ENCODE peak calls at places on chromosomes 1 and 21, in four cellular contexts. One of them, this sample, is unnamed.

GRCh38 chr1:10399487-10399917 is 638 bp downstream of the PGD start:
- DNase-seq in AG08395: no peak
- DNase-seq in Calu3: no peak
- DNase-seq in AG09309: no peak
- DNase-seq in this sample: peak

GRCh38 chr1:2088434-2088833 is 38.2 kb downstream of the PRKCZ start:
- DNase-seq in AG09309: no peak
- DNase-seq in AG08395: peak
- DNase-seq in Calu3: no peak
- DNase-seq in this sample: no peak

GRCh38 chr1:51274676-51275075 is 38.6 kb downstream of the RNF11 start:
- DNase-seq in AG08395: no peak
- DNase-seq in Calu3: no peak
- DNase-seq in AG09309: no peak
- DNase-seq in this sample: no peak

GRCh38 chr1:172948457-172948856 is 102.3 kb downstream of the TNFSF18 start:
- DNase-seq in AG09309: peak
- DNase-seq in Calu3: no peak
- DNase-seq in AG08395: peak
- DNase-seq in this sample: no peak

GRCh38 chr1:228088586-228089498 is 6.3 kb downstream of the ARF1 start:
- DNase-seq in AG09309: no peak
- DNase-seq in AG08395: no peak
- DNase-seq in Calu3: no peak
- DNase-seq in this sample: no peak

GRCh38 chr1:21869620-21870121 is 57.6 kb downstream of the LDLRAD2 start:
- DNase-seq in Calu3: peak
- DNase-seq in AG09309: peak
- DNase-seq in AG08395: peak
- DNase-seq in this sample: no peak

GRCh38 chr1:78833491-78833890 is 173.0 kb downstream of the ADGRL4 start:
- DNase-seq in Calu3: peak
- DNase-seq in AG08395: peak
- DNase-seq in AG09309: peak
- DNase-seq in this sample: no peak

GRCh38 chr1:94831636-94832035 is 11.5 kb downstream of the SLC44A3 start:
- DNase-seq in Calu3: no peak
- DNase-seq in AG09309: no peak
- DNase-seq in AG08395: no peak
- DNase-seq in this sample: no peak

GRCh38 chr1:240241278-240241677 is 149.6 kb downstream of the FMN2 start:
- DNase-seq in Calu3: no peak
- DNase-seq in AG09309: no peak
- DNase-seq in AG08395: no peak
- DNase-seq in this sample: no peak

GRCh38 chr1:201436461-201436860 is 14.9 kb upstream of the TNNI1 start:
- DNase-seq in AG09309: no peak
- DNase-seq in AG08395: peak
- DNase-seq in Calu3: peak
- DNase-seq in this sample: no peak

GRCh38 chr1:24416666-24417391 is 1.2 kb downstream of the NIPAL3 start:
- DNase-seq in AG09309: peak
- DNase-seq in Calu3: peak
- DNase-seq in AG08395: peak
- DNase-seq in this sample: no peak

GRCh38 chr1:171180671-171181070 is 4.4 kb upstream of the FMO2 start:
- DNase-seq in Calu3: no peak
- DNase-seq in AG09309: no peak
- DNase-seq in AG08395: no peak
- DNase-seq in this sample: no peak

GRCh38 chr1:61082336-61083013 is at the start of gene NFIA:
- DNase-seq in Calu3: peak
- DNase-seq in AG08395: peak
- DNase-seq in AG09309: no peak
- DNase-seq in this sample: peak

GRCh38 chr1:225318706-225319575 is 108.9 kb downstream of the LBR start:
- DNase-seq in Calu3: peak
- DNase-seq in AG09309: peak
- DNase-seq in AG08395: peak
- DNase-seq in this sample: no peak

GRCh38 chr21:44965251-44966022 is 25.6 kb downstream of the SLX9 start:
- DNase-seq in AG08395: no peak
- DNase-seq in Calu3: no peak
- DNase-seq in AG09309: peak
- DNase-seq in this sample: no peak

GRCh38 chr1:234519506-234519905 is 40.5 kb upstream of the TARBP1 start:
- DNase-seq in AG08395: no peak
- DNase-seq in Calu3: no peak
- DNase-seq in AG09309: no peak
- DNase-seq in this sample: no peak

GRCh38 chr1:89996415-89997110 is 1.7 kb downstream of the ZNF326 start:
- DNase-seq in Calu3: no peak
- DNase-seq in AG09309: no peak
- DNase-seq in AG08395: no peak
- DNase-seq in this sample: no peak

GRCh38 chr1:27979151-27979858 is 19.5 kb downstream of the XKR8 start:
- DNase-seq in AG09309: peak
- DNase-seq in Calu3: no peak
- DNase-seq in AG08395: peak
- DNase-seq in this sample: no peak

GRCh38 chr1:102434421-102434820 is 437.7 kb upstream of the OLFM3 start:
- DNase-seq in Calu3: no peak
- DNase-seq in AG09309: no peak
- DNase-seq in AG08395: no peak
- DNase-seq in this sample: no peak

GRCh38 chr1:180137767-180138166 is 16.9 kb upstream of the QSOX1 start:
- DNase-seq in Calu3: no peak
- DNase-seq in AG09309: no peak
- DNase-seq in AG08395: no peak
- DNase-seq in this sample: no peak

GRCh38 chr1:43554444-43554992 is 23.8 kb downstream of the PTPRF start:
- DNase-seq in AG09309: peak
- DNase-seq in Calu3: peak
- DNase-seq in AG08395: peak
- DNase-seq in this sample: no peak

GRCh38 chr1:168371477-168371876 is 90.8 kb downstream of the TBX19 start:
- DNase-seq in Calu3: no peak
- DNase-seq in AG09309: no peak
- DNase-seq in AG08395: no peak
- DNase-seq in this sample: no peak

GRCh38 chr1:42439940-42440339 is 15.9 kb downstream of the ZMYND12 start:
- DNase-seq in Calu3: no peak
- DNase-seq in AG08395: peak
- DNase-seq in AG09309: peak
- DNase-seq in this sample: no peak

GRCh38 chr1:60863131-60863530 is 219.2 kb upstream of the NFIA start:
- DNase-seq in AG08395: no peak
- DNase-seq in AG09309: no peak
- DNase-seq in Calu3: no peak
- DNase-seq in this sample: no peak

GRCh38 chr21:46368533-46369285 is 44.8 kb downstream of the PCNT start:
- DNase-seq in AG09309: no peak
- DNase-seq in AG08395: no peak
- DNase-seq in Calu3: no peak
- DNase-seq in this sample: no peak

GRCh38 chr1:13893456-13893855 is 193.5 kb downstream of the PRDM2 start:
- DNase-seq in AG08395: no peak
- DNase-seq in Calu3: no peak
- DNase-seq in AG09309: no peak
- DNase-seq in this sample: no peak

GRCh38 chr1:78586572-78586971 is 33.7 kb upstream of the IFI44L start:
- DNase-seq in Calu3: no peak
- DNase-seq in AG08395: peak
- DNase-seq in AG09309: no peak
- DNase-seq in this sample: no peak

GRCh38 chr1:208238710-208239517 is 5.3 kb downstream of the PLXNA2 start:
- DNase-seq in Calu3: peak
- DNase-seq in AG08395: peak
- DNase-seq in AG09309: no peak
- DNase-seq in this sample: no peak